ENCODE peak calls at places on chromosomes 1 and 21, in ten cellular contexts. One of them, this sample, is unnamed.

GRCh38 chr1:89779541-89779940 is 41.3 kb upstream of the LRRC8D start:
- DNase-seq in omental fat pad: no peak
- DNase-seq in activated T-cell treated with anti-CD3 and anti-CD28 coated beads for 24 hours: no peak
- DNase-seq in osteoblast: no peak
- DNase-seq in kidney tubule cell: no peak
- DNase-seq in activated naive CD4-positive, alpha-beta T cell treated with anti-CD3 and anti-CD28 coated beads, Interleukin-2, amount 50 U/mL, for 16 hours: peak; percentile 58
- DNase-seq in GM12892: no peak
- DNase-seq in activated gamma-delta T cell treated with Interleukin-2 at 50 U/mL for 16 hours: no peak
- DNase-seq in mesothelial cell of epicardium: no peak
- DNase-seq in activated CD4-positive, alpha-beta T cell treated with anti-CD3 and anti-CD28 coated beads for 36 hours: peak; percentile 50
- DNase-seq in this sample: no peak

GRCh38 chr21:42349420-42350075 is 1.2 kb downstream of the TFF2 start:
- DNase-seq in activated gamma-delta T cell treated with Interleukin-2 at 50 U/mL for 16 hours: no peak
- DNase-seq in activated T-cell treated with anti-CD3 and anti-CD28 coated beads for 24 hours: no peak
- DNase-seq in mesothelial cell of epicardium: no peak
- DNase-seq in GM12892: no peak
- DNase-seq in kidney tubule cell: no peak
- DNase-seq in osteoblast: no peak
- DNase-seq in activated naive CD4-positive, alpha-beta T cell treated with anti-CD3 and anti-CD28 coated beads, Interleukin-2, amount 50 U/mL, for 16 hours: no peak
- DNase-seq in activated CD4-positive, alpha-beta T cell treated with anti-CD3 and anti-CD28 coated beads for 36 hours: no peak
- DNase-seq in omental fat pad: no peak
- DNase-seq in this sample: no peak

GRCh38 chr21:36461918-36462486 is 17.9 kb downstream of the CLDN14 start:
- DNase-seq in activated naive CD4-positive, alpha-beta T cell treated with anti-CD3 and anti-CD28 coated beads, Interleukin-2, amount 50 U/mL, for 16 hours: no peak
- DNase-seq in activated T-cell treated with anti-CD3 and anti-CD28 coated beads for 24 hours: no peak
- DNase-seq in GM12892: no peak
- DNase-seq in omental fat pad: no peak
- DNase-seq in osteoblast: no peak
- DNase-seq in kidney tubule cell: peak; percentile 91
- DNase-seq in activated gamma-delta T cell treated with Interleukin-2 at 50 U/mL for 16 hours: no peak
- DNase-seq in mesothelial cell of epicardium: no peak
- DNase-seq in activated CD4-positive, alpha-beta T cell treated with anti-CD3 and anti-CD28 coated beads for 36 hours: no peak
- DNase-seq in this sample: no peak

GRCh38 chr1:96715482-96715881 is 6.1 kb upstream of the PTBP2 start:
- DNase-seq in activated gamma-delta T cell treated with Interleukin-2 at 50 U/mL for 16 hours: no peak
- DNase-seq in activated CD4-positive, alpha-beta T cell treated with anti-CD3 and anti-CD28 coated beads for 36 hours: no peak
- DNase-seq in activated T-cell treated with anti-CD3 and anti-CD28 coated beads for 24 hours: no peak
- DNase-seq in kidney tubule cell: no peak
- DNase-seq in mesothelial cell of epicardium: no peak
- DNase-seq in omental fat pad: no peak
- DNase-seq in GM12892: no peak
- DNase-seq in activated naive CD4-positive, alpha-beta T cell treated with anti-CD3 and anti-CD28 coated beads, Interleukin-2, amount 50 U/mL, for 16 hours: no peak
- DNase-seq in osteoblast: no peak
- DNase-seq in this sample: no peak

GRCh38 chr1:91736146-91736998 is 149.6 kb downstream of the TGFBR3 start:
- DNase-seq in activated CD4-positive, alpha-beta T cell treated with anti-CD3 and anti-CD28 coated beads for 36 hours: no peak
- DNase-seq in GM12892: no peak
- DNase-seq in activated T-cell treated with anti-CD3 and anti-CD28 coated beads for 24 hours: no peak
- DNase-seq in osteoblast: no peak
- DNase-seq in activated naive CD4-positive, alpha-beta T cell treated with anti-CD3 and anti-CD28 coated beads, Interleukin-2, amount 50 U/mL, for 16 hours: no peak
- DNase-seq in kidney tubule cell: peak; percentile 58
- DNase-seq in mesothelial cell of epicardium: no peak
- DNase-seq in activated gamma-delta T cell treated with Interleukin-2 at 50 U/mL for 16 hours: no peak
- DNase-seq in omental fat pad: no peak
- DNase-seq in this sample: no peak

GRCh38 chr21:43893536-43894205 is 28.6 kb downstream of the AGPAT3 start:
- DNase-seq in activated naive CD4-positive, alpha-beta T cell treated with anti-CD3 and anti-CD28 coated beads, Interleukin-2, amount 50 U/mL, for 16 hours: no peak
- DNase-seq in mesothelial cell of epicardium: no peak
- DNase-seq in activated CD4-positive, alpha-beta T cell treated with anti-CD3 and anti-CD28 coated beads for 36 hours: peak; percentile 72
- DNase-seq in activated gamma-delta T cell treated with Interleukin-2 at 50 U/mL for 16 hours: no peak
- DNase-seq in omental fat pad: no peak
- DNase-seq in kidney tubule cell: no peak
- DNase-seq in osteoblast: no peak
- DNase-seq in GM12892: no peak
- DNase-seq in activated T-cell treated with anti-CD3 and anti-CD28 coated beads for 24 hours: no peak
- DNase-seq in this sample: no peak

GRCh38 chr1:195193134-195193533 is 1415.1 kb downstream of the KCNT2 start:
- DNase-seq in osteoblast: no peak
- DNase-seq in mesothelial cell of epicardium: no peak
- DNase-seq in kidney tubule cell: no peak
- DNase-seq in activated T-cell treated with anti-CD3 and anti-CD28 coated beads for 24 hours: no peak
- DNase-seq in activated CD4-positive, alpha-beta T cell treated with anti-CD3 and anti-CD28 coated beads for 36 hours: no peak
- DNase-seq in activated gamma-delta T cell treated with Interleukin-2 at 50 U/mL for 16 hours: no peak
- DNase-seq in omental fat pad: no peak
- DNase-seq in activated naive CD4-positive, alpha-beta T cell treated with anti-CD3 and anti-CD28 coated beads, Interleukin-2, amount 50 U/mL, for 16 hours: no peak
- DNase-seq in GM12892: no peak
- DNase-seq in this sample: no peak

GRCh38 chr1:223683586-223684487 is 18.3 kb upstream of the CAPN8 start:
- DNase-seq in activated naive CD4-positive, alpha-beta T cell treated with anti-CD3 and anti-CD28 coated beads, Interleukin-2, amount 50 U/mL, for 16 hours: peak; percentile 63
- DNase-seq in osteoblast: peak; percentile 41
- DNase-seq in omental fat pad: no peak
- DNase-seq in GM12892: no peak
- DNase-seq in kidney tubule cell: peak; percentile 90
- DNase-seq in activated gamma-delta T cell treated with Interleukin-2 at 50 U/mL for 16 hours: peak; percentile 52
- DNase-seq in activated T-cell treated with anti-CD3 and anti-CD28 coated beads for 24 hours: peak; percentile 38
- DNase-seq in activated CD4-positive, alpha-beta T cell treated with anti-CD3 and anti-CD28 coated beads for 36 hours: peak; percentile 73
- DNase-seq in mesothelial cell of epicardium: peak; percentile 77
- DNase-seq in this sample: no peak

GRCh38 chr1:40315795-40316594 is 1.1 kb downstream of the COL9A2 start:
- DNase-seq in activated naive CD4-positive, alpha-beta T cell treated with anti-CD3 and anti-CD28 coated beads, Interleukin-2, amount 50 U/mL, for 16 hours: peak; percentile 26
- DNase-seq in GM12892: no peak
- DNase-seq in osteoblast: peak; percentile 85
- DNase-seq in activated gamma-delta T cell treated with Interleukin-2 at 50 U/mL for 16 hours: no peak
- DNase-seq in omental fat pad: no peak
- DNase-seq in kidney tubule cell: no peak
- DNase-seq in mesothelial cell of epicardium: peak; percentile 51
- DNase-seq in activated T-cell treated with anti-CD3 and anti-CD28 coated beads for 24 hours: no peak
- DNase-seq in activated CD4-positive, alpha-beta T cell treated with anti-CD3 and anti-CD28 coated beads for 36 hours: peak; percentile 61
- DNase-seq in this sample: no peak

GRCh38 chr1:226977973-226978344 is 37.9 kb downstream of the COQ8A start:
- DNase-seq in activated naive CD4-positive, alpha-beta T cell treated with anti-CD3 and anti-CD28 coated beads, Interleukin-2, amount 50 U/mL, for 16 hours: no peak
- DNase-seq in activated gamma-delta T cell treated with Interleukin-2 at 50 U/mL for 16 hours: no peak
- DNase-seq in GM12892: no peak
- DNase-seq in kidney tubule cell: no peak
- DNase-seq in activated CD4-positive, alpha-beta T cell treated with anti-CD3 and anti-CD28 coated beads for 36 hours: no peak
- DNase-seq in mesothelial cell of epicardium: no peak
- DNase-seq in osteoblast: no peak
- DNase-seq in omental fat pad: peak; percentile 4
- DNase-seq in activated T-cell treated with anti-CD3 and anti-CD28 coated beads for 24 hours: no peak
- DNase-seq in this sample: no peak

GRCh38 chr1:32388641-32389040 is 5.6 kb downstream of the BSDC1 start:
- DNase-seq in activated naive CD4-positive, alpha-beta T cell treated with anti-CD3 and anti-CD28 coated beads, Interleukin-2, amount 50 U/mL, for 16 hours: no peak
- DNase-seq in kidney tubule cell: no peak
- DNase-seq in GM12892: no peak
- DNase-seq in osteoblast: no peak
- DNase-seq in mesothelial cell of epicardium: no peak
- DNase-seq in activated gamma-delta T cell treated with Interleukin-2 at 50 U/mL for 16 hours: no peak
- DNase-seq in activated CD4-positive, alpha-beta T cell treated with anti-CD3 and anti-CD28 coated beads for 36 hours: no peak
- DNase-seq in activated T-cell treated with anti-CD3 and anti-CD28 coated beads for 24 hours: no peak
- DNase-seq in omental fat pad: no peak
- DNase-seq in this sample: no peak

GRCh38 chr1:57265105-57265504 is 158.8 kb downstream of the DAB1 start:
- DNase-seq in kidney tubule cell: no peak
- DNase-seq in mesothelial cell of epicardium: no peak
- DNase-seq in activated T-cell treated with anti-CD3 and anti-CD28 coated beads for 24 hours: no peak
- DNase-seq in omental fat pad: no peak
- DNase-seq in osteoblast: no peak
- DNase-seq in activated CD4-positive, alpha-beta T cell treated with anti-CD3 and anti-CD28 coated beads for 36 hours: no peak
- DNase-seq in activated gamma-delta T cell treated with Interleukin-2 at 50 U/mL for 16 hours: no peak
- DNase-seq in GM12892: no peak
- DNase-seq in activated naive CD4-positive, alpha-beta T cell treated with anti-CD3 and anti-CD28 coated beads, Interleukin-2, amount 50 U/mL, for 16 hours: no peak
- DNase-seq in this sample: no peak

GRCh38 chr1:183812686-183813569 is 8.0 kb downstream of the RGL1 start:
- DNase-seq in activated naive CD4-positive, alpha-beta T cell treated with anti-CD3 and anti-CD28 coated beads, Interleukin-2, amount 50 U/mL, for 16 hours: no peak
- DNase-seq in kidney tubule cell: peak; percentile 20
- DNase-seq in activated CD4-positive, alpha-beta T cell treated with anti-CD3 and anti-CD28 coated beads for 36 hours: no peak
- DNase-seq in mesothelial cell of epicardium: no peak
- DNase-seq in activated gamma-delta T cell treated with Interleukin-2 at 50 U/mL for 16 hours: no peak
- DNase-seq in activated T-cell treated with anti-CD3 and anti-CD28 coated beads for 24 hours: no peak
- DNase-seq in GM12892: no peak
- DNase-seq in omental fat pad: no peak
- DNase-seq in osteoblast: peak; percentile 65
- DNase-seq in this sample: no peak

GRCh38 chr1:110916669-110917306 is 43.8 kb downstream of the CD53 start:
- DNase-seq in kidney tubule cell: peak; percentile 41
- DNase-seq in activated T-cell treated with anti-CD3 and anti-CD28 coated beads for 24 hours: peak; percentile 23
- DNase-seq in mesothelial cell of epicardium: no peak
- DNase-seq in osteoblast: no peak
- DNase-seq in activated gamma-delta T cell treated with Interleukin-2 at 50 U/mL for 16 hours: no peak
- DNase-seq in activated CD4-positive, alpha-beta T cell treated with anti-CD3 and anti-CD28 coated beads for 36 hours: peak; percentile 56
- DNase-seq in omental fat pad: no peak
- DNase-seq in activated naive CD4-positive, alpha-beta T cell treated with anti-CD3 and anti-CD28 coated beads, Interleukin-2, amount 50 U/mL, for 16 hours: no peak
- DNase-seq in GM12892: peak; percentile 11
- DNase-seq in this sample: peak; percentile 3

GRCh38 chr1:187041104-187041503 is 212.4 kb downstream of the PLA2G4A start:
- DNase-seq in activated gamma-delta T cell treated with Interleukin-2 at 50 U/mL for 16 hours: no peak
- DNase-seq in kidney tubule cell: no peak
- DNase-seq in GM12892: no peak
- DNase-seq in omental fat pad: no peak
- DNase-seq in osteoblast: no peak
- DNase-seq in activated CD4-positive, alpha-beta T cell treated with anti-CD3 and anti-CD28 coated beads for 36 hours: no peak
- DNase-seq in mesothelial cell of epicardium: no peak
- DNase-seq in activated naive CD4-positive, alpha-beta T cell treated with anti-CD3 and anti-CD28 coated beads, Interleukin-2, amount 50 U/mL, for 16 hours: no peak
- DNase-seq in activated T-cell treated with anti-CD3 and anti-CD28 coated beads for 24 hours: no peak
- DNase-seq in this sample: no peak

GRCh38 chr1:215682232-215682631 is 115.1 kb downstream of the KCTD3 start:
- DNase-seq in activated naive CD4-positive, alpha-beta T cell treated with anti-CD3 and anti-CD28 coated beads, Interleukin-2, amount 50 U/mL, for 16 hours: no peak
- DNase-seq in mesothelial cell of epicardium: no peak
- DNase-seq in activated CD4-positive, alpha-beta T cell treated with anti-CD3 and anti-CD28 coated beads for 36 hours: no peak
- DNase-seq in osteoblast: no peak
- DNase-seq in omental fat pad: no peak
- DNase-seq in kidney tubule cell: peak; percentile 58
- DNase-seq in activated T-cell treated with anti-CD3 and anti-CD28 coated beads for 24 hours: no peak
- DNase-seq in GM12892: no peak
- DNase-seq in activated gamma-delta T cell treated with Interleukin-2 at 50 U/mL for 16 hours: no peak
- DNase-seq in this sample: no peak

GRCh38 chr1:5914676-5915285 is 77.4 kb downstream of the NPHP4 start:
- DNase-seq in activated T-cell treated with anti-CD3 and anti-CD28 coated beads for 24 hours: no peak
- DNase-seq in GM12892: no peak
- DNase-seq in activated CD4-positive, alpha-beta T cell treated with anti-CD3 and anti-CD28 coated beads for 36 hours: no peak
- DNase-seq in kidney tubule cell: no peak
- DNase-seq in activated naive CD4-positive, alpha-beta T cell treated with anti-CD3 and anti-CD28 coated beads, Interleukin-2, amount 50 U/mL, for 16 hours: no peak
- DNase-seq in activated gamma-delta T cell treated with Interleukin-2 at 50 U/mL for 16 hours: no peak
- DNase-seq in mesothelial cell of epicardium: no peak
- DNase-seq in omental fat pad: no peak
- DNase-seq in osteoblast: peak; percentile 36
- DNase-seq in this sample: no peak

GRCh38 chr1:150970818-150971582 is 3.6 kb downstream of the CERS2 start:
- DNase-seq in activated T-cell treated with anti-CD3 and anti-CD28 coated beads for 24 hours: no peak
- DNase-seq in mesothelial cell of epicardium: no peak
- DNase-seq in kidney tubule cell: peak; percentile 59
- DNase-seq in GM12892: no peak
- DNase-seq in activated gamma-delta T cell treated with Interleukin-2 at 50 U/mL for 16 hours: no peak
- DNase-seq in activated naive CD4-positive, alpha-beta T cell treated with anti-CD3 and anti-CD28 coated beads, Interleukin-2, amount 50 U/mL, for 16 hours: no peak
- DNase-seq in omental fat pad: no peak
- DNase-seq in osteoblast: peak; percentile 94
- DNase-seq in activated CD4-positive, alpha-beta T cell treated with anti-CD3 and anti-CD28 coated beads for 36 hours: no peak
- DNase-seq in this sample: no peak

GRCh38 chr1:47638713-47639112 is 200.9 kb downstream of the FOXD2 start:
- DNase-seq in kidney tubule cell: no peak
- DNase-seq in activated CD4-positive, alpha-beta T cell treated with anti-CD3 and anti-CD28 coated beads for 36 hours: no peak
- DNase-seq in activated gamma-delta T cell treated with Interleukin-2 at 50 U/mL for 16 hours: no peak
- DNase-seq in GM12892: no peak
- DNase-seq in mesothelial cell of epicardium: no peak
- DNase-seq in omental fat pad: no peak
- DNase-seq in activated T-cell treated with anti-CD3 and anti-CD28 coated beads for 24 hours: no peak
- DNase-seq in activated naive CD4-positive, alpha-beta T cell treated with anti-CD3 and anti-CD28 coated beads, Interleukin-2, amount 50 U/mL, for 16 hours: no peak
- DNase-seq in osteoblast: no peak
- DNase-seq in this sample: no peak